ENCODE peak calls at places on chromosomes 12 and 14, in five cellular contexts. H is NAMALWA, G is GM13976, Z is AG09309, M is glutamatergic neuron. K is an unnamed sample.
A peak's percentile ranks its signal among the peaks of the same experiment; 100 is the strongest.

GRCh38 chr12:12606793-12607589 is 4.7 kb upstream of the CREBL2 start:
- DNase-seq in H (no peak), G (peak; percentile 60), Z (no peak), M (no peak), K (no peak)

GRCh38 chr12:106258226-106258625 is 10.4 kb upstream of the CKAP4 start:
- DNase-seq in H (no peak), G (no peak), Z (no peak), M (no peak), K (no peak)

GRCh38 chr12:8493084-8493483 is 20.2 kb upstream of the CLEC4D start:
- DNase-seq in H (peak; percentile 74), G (peak; percentile 62), Z (no peak), M (no peak), K (no peak)

GRCh38 chr12:92551853-92552397 is 150.9 kb upstream of the PLEKHG7 start:
- DNase-seq in H (no peak), G (peak; percentile 72), Z (no peak), M (no peak), K (no peak)

GRCh38 chr12:21526053-21526452 is at the start of gene SPX:
- DNase-seq in H (no peak), G (no peak), Z (no peak), M (no peak), K (no peak)

GRCh38 chr12:31005944-31006361 is 67.7 kb upstream of the DDX11 start:
- DNase-seq in H (no peak), G (no peak), Z (peak; percentile 54), M (no peak), K (no peak)

GRCh38 chr12:93733358-93733757 is 56.2 kb downstream of the CRADD start:
- DNase-seq in H (no peak), G (no peak), Z (no peak), M (no peak), K (no peak)

GRCh38 chr12:100908501-100908900 is 113.9 kb downstream of the ANO4 start:
- DNase-seq in H (no peak), G (no peak), Z (peak; percentile 65), M (no peak), K (no peak)

GRCh38 chr14:63134801-63135200 is 69.4 kb upstream of the RHOJ start:
- DNase-seq in H (peak; percentile 11), G (no peak), Z (no peak), M (no peak), K (no peak)

GRCh38 chr12:50458606-50459005 is 46.2 kb upstream of the DIP2B start:
- DNase-seq in H (no peak), G (no peak), Z (peak; percentile 16), M (no peak), K (no peak)

GRCh38 chr14:26290007-26290530 is 307.8 kb downstream of the NOVA1 start:
- DNase-seq in H (no peak), G (no peak), Z (no peak), M (no peak), K (peak; percentile 5)

GRCh38 chr12:10405294-10405693 is 4.3 kb downstream of the KLRC4 start:
- DNase-seq in H (no peak), G (no peak), Z (no peak), M (no peak), K (no peak)

GRCh38 chr12:113135178-113136127 is at the start of gene RASAL1:
- DNase-seq in H (peak; percentile 95), G (peak; percentile 87), Z (no peak), M (peak; percentile 49), K (no peak)

GRCh38 chr12:132432721-132433577 is 57.0 kb upstream of the FBRSL1 start:
- DNase-seq in H (no peak), G (no peak), Z (no peak), M (no peak), K (peak; percentile 41)

GRCh38 chr12:6352198-6353173 is 10.6 kb upstream of the TNFRSF1A start:
- DNase-seq in H (peak; percentile 50), G (no peak), Z (no peak), M (no peak), K (no peak)

GRCh38 chr12:106919910-106920544 is 35.7 kb upstream of the TMEM263 start:
- DNase-seq in H (peak; percentile 69), G (no peak), Z (peak; percentile 16), M (no peak), K (peak; percentile 33)

GRCh38 chr14:52792097-52792415 is 649 bp upstream of the GNPNAT1 start:
- DNase-seq in H (no peak), G (no peak), Z (no peak), M (no peak), K (no peak)

GRCh38 chr12:6766651-6767300 is 613 bp downstream of the PTMS start:
- DNase-seq in H (peak; percentile 72), G (peak; percentile 85), Z (no peak), M (peak; percentile 80), K (no peak)

GRCh38 chr12:57759360-57759980 is 4.6 kb downstream of the MARCHF9 start:
- DNase-seq in H (peak; percentile 68), G (no peak), Z (no peak), M (no peak), K (no peak)